ENCODE peak calls at places on chromosome 10, in nine cellular contexts. L is GM20000; V is EH; I is Karpas-422; Q is Caki2; J is GM03348; Z is activated CD4-positive, alpha-beta T cell treated with anti-CD3 and anti-CD28 coated beads for 36 hours; U is LHCN-M2; N is NCI-H510A. H is an unnamed sample.

GRCh38 chr10:73762915-73763314 is 18.7 kb downstream of the SEC24C start:
- DNase-seq in L (no peak), V (peak; percentile 41), I (no peak), Q (no peak), J (no peak), Z (peak; percentile 50), U (peak; percentile 36), N (no peak), H (no peak)

GRCh38 chr10:104046651-104047050 is 39.0 kb downstream of the COL17A1 start:
- DNase-seq in L (no peak), V (no peak), I (no peak), Q (no peak), J (no peak), Z (no peak), U (no peak), N (no peak), H (no peak)

GRCh38 chr10:121594076-121594475 is 4.2 kb downstream of the FGFR2 start:
- DNase-seq in L (no peak), V (no peak), I (no peak), Q (no peak), J (no peak), Z (no peak), U (no peak), N (no peak), H (no peak)

GRCh38 chr10:92119340-92119739 is 171.5 kb downstream of the CPEB3 start:
- DNase-seq in L (no peak), V (no peak), I (no peak), Q (no peak), J (no peak), Z (no peak), U (no peak), N (no peak), H (no peak)

GRCh38 chr10:95519132-95519487 is 42.1 kb downstream of the SORBS1 start:
- DNase-seq in L (no peak), V (no peak), I (no peak), Q (no peak), J (no peak), Z (no peak), U (no peak), N (no peak), H (no peak)

GRCh38 chr10:130769146-130770017 is 542.1 kb downstream of the TCERG1L start:
- DNase-seq in L (no peak), V (no peak), I (no peak), Q (no peak), J (no peak), Z (no peak), U (no peak), N (no peak), H (no peak)

GRCh38 chr10:28010821-28011220 is 11.9 kb upstream of the ODAD2 start:
- DNase-seq in L (no peak), V (no peak), I (no peak), Q (no peak), J (no peak), Z (no peak), U (no peak), N (no peak), H (no peak)

GRCh38 chr10:102615361-102615760 is 28.9 kb upstream of the TRIM8 start:
- DNase-seq in L (no peak), V (peak; percentile 36), I (peak; percentile 70), Q (no peak), J (no peak), Z (peak; percentile 63), U (no peak), N (no peak), H (no peak)

GRCh38 chr10:101043356-101043707 is 12.3 kb downstream of the SFXN3 start:
- DNase-seq in L (no peak), V (peak; percentile 29), I (no peak), Q (no peak), J (no peak), Z (no peak), U (peak; percentile 17), N (no peak), H (no peak)

GRCh38 chr10:120746016-120746755 is 105.0 kb upstream of the WDR11 start:
- DNase-seq in L (no peak), V (no peak), I (no peak), Q (no peak), J (no peak), Z (no peak), U (no peak), N (no peak), H (no peak)

GRCh38 chr10:70296406-70296899 is 12.6 kb upstream of the NPFFR1 start:
- DNase-seq in L (no peak), V (peak; percentile 90), I (no peak), Q (peak; percentile 4), J (peak; percentile 96), Z (no peak), U (peak; percentile 82), N (peak; percentile 73), H (peak; percentile 90)

GRCh38 chr10:60733189-60733815 is 45.0 kb upstream of the CDK1 start:
- DNase-seq in L (peak; percentile 73), V (peak; percentile 3), I (no peak), Q (no peak), J (peak; percentile 50), Z (peak; percentile 69), U (no peak), N (peak; percentile 54), H (no peak)

GRCh38 chr10:48504141-48504885 is 100.6 kb downstream of the ARHGAP22 start:
- DNase-seq in L (no peak), V (no peak), I (no peak), Q (no peak), J (no peak), Z (no peak), U (no peak), N (no peak), H (no peak)

GRCh38 chr10:89611282-89611681 is 33.8 kb downstream of the PANK1 start:
- DNase-seq in L (no peak), V (no peak), I (no peak), Q (no peak), J (no peak), Z (no peak), U (no peak), N (no peak), H (no peak)

GRCh38 chr10:63708421-63708820 is 187.2 kb downstream of the REEP3 start:
- DNase-seq in L (no peak), V (no peak), I (no peak), Q (no peak), J (no peak), Z (no peak), U (no peak), N (no peak), H (peak; percentile 36)

GRCh38 chr10:22618081-22618785 is 96.1 kb downstream of the PIP4K2A start:
- DNase-seq in L (no peak), V (peak; percentile 93), I (no peak), Q (peak; percentile 65), J (peak; percentile 20), Z (no peak), U (no peak), N (no peak), H (peak; percentile 96)

GRCh38 chr10:34795334-34795733 is 19.8 kb downstream of the PARD3 start:
- DNase-seq in L (no peak), V (no peak), I (no peak), Q (no peak), J (no peak), Z (no peak), U (no peak), N (no peak), H (no peak)

GRCh38 chr10:104686829-104687228 is 45.7 kb downstream of the SORCS3 start:
- DNase-seq in L (no peak), V (no peak), I (no peak), Q (no peak), J (no peak), Z (no peak), U (no peak), N (no peak), H (no peak)

GRCh38 chr10:11823989-11824346 is 812 bp downstream of the PROSER2 start:
- DNase-seq in L (no peak), V (peak; percentile 32), I (no peak), Q (no peak), J (peak; percentile 20), Z (no peak), U (peak; percentile 32), N (no peak), H (peak; percentile 12)

GRCh38 chr10:18829259-18829658 is 170.0 kb downstream of the ARL5B start:
- DNase-seq in L (no peak), V (no peak), I (no peak), Q (no peak), J (no peak), Z (no peak), U (no peak), N (no peak), H (no peak)

GRCh38 chr10:100006241-100006886 is 3.4 kb downstream of the DNMBP start:
- DNase-seq in L (peak; percentile 55), V (peak; percentile 97), I (no peak), Q (peak; percentile 81), J (peak; percentile 80), Z (peak; percentile 26), U (peak; percentile 94), N (no peak), H (peak; percentile 92)

GRCh38 chr10:92263396-92263795 is 27.5 kb downstream of the CPEB3 start:
- DNase-seq in L (no peak), V (no peak), I (no peak), Q (no peak), J (no peak), Z (no peak), U (no peak), N (no peak), H (no peak)

GRCh38 chr10:1323951-1324350 is 267.8 kb downstream of the WDR37 start:
- DNase-seq in L (no peak), V (no peak), I (no peak), Q (no peak), J (no peak), Z (peak; percentile 49), U (no peak), N (no peak), H (peak; percentile 11)

GRCh38 chr10:77104459-77104980 is 533.1 kb downstream of the KCNMA1 start:
- DNase-seq in L (no peak), V (peak; percentile 97), I (no peak), Q (peak; percentile 70), J (peak; percentile 62), Z (no peak), U (peak; percentile 58), N (no peak), H (peak; percentile 97)

GRCh38 chr10:100847440-100847839 is 65.3 kb upstream of the SLF2 start:
- DNase-seq in L (no peak), V (peak; percentile 22), I (no peak), Q (peak; percentile 34), J (no peak), Z (peak; percentile 90), U (peak; percentile 25), N (no peak), H (peak; percentile 26)

GRCh38 chr10:103843854-103844567 is 11.4 kb downstream of the SH3PXD2A start:
- DNase-seq in L (no peak), V (peak; percentile 82), I (no peak), Q (no peak), J (peak; percentile 80), Z (no peak), U (no peak), N (no peak), H (peak; percentile 75)

GRCh38 chr10:60916025-60916424 is 28.0 kb downstream of the RHOBTB1 start:
- DNase-seq in L (no peak), V (no peak), I (no peak), Q (no peak), J (no peak), Z (no peak), U (peak; percentile 13), N (no peak), H (no peak)

GRCh38 chr10:103812004-103812403 is 43.4 kb downstream of the SH3PXD2A start:
- DNase-seq in L (no peak), V (no peak), I (no peak), Q (no peak), J (no peak), Z (no peak), U (no peak), N (no peak), H (no peak)

GRCh38 chr10:78384021-78384420 is 350.4 kb downstream of the RPS24 start:
- DNase-seq in L (no peak), V (peak; percentile 19), I (no peak), Q (no peak), J (no peak), Z (no peak), U (no peak), N (no peak), H (no peak)

GRCh38 chr10:79608505-79609375 is 2.0 kb upstream of the SFTPA1 start:
- DNase-seq in L (peak; percentile 35), V (peak; percentile 30), I (peak; percentile 78), Q (no peak), J (peak; percentile 18), Z (peak; percentile 74), U (peak; percentile 8), N (no peak), H (peak; percentile 29)

GRCh38 chr10:91340613-91341362 is 69.4 kb upstream of the HECTD2 start:
- DNase-seq in L (no peak), V (peak; percentile 94), I (no peak), Q (peak; percentile 45), J (peak; percentile 89), Z (peak; percentile 21), U (peak; percentile 99), N (no peak), H (peak; percentile 96)

H was measured in RPMI7951.